ENCODE peak calls at places on chromosomes 3 and 15, in seven cellular contexts. J is effector CD4-positive, alpha-beta T cell; C is brain microvascular endothelial cell; V is H7; D is GM12878; M is stimulated activated CD8-positive, alpha-beta memory T cell treated with anti-CD3 and anti-CD28 coated beads, Interleukin-15, amount 100 ng/mL, for 4 hours; R is Peyer's patch. W is an unnamed sample.

GRCh38 chr3:58246148-58247051 is 8.8 kb downstream of the ABHD6 start:
- DNase-seq in J (no peak), C (no peak), V (no peak), D (no peak), M (no peak), R (no peak), W (no peak)

GRCh38 chr3:31636693-31637442 is 104.1 kb downstream of the STT3B start:
- DNase-seq in J (no peak), C (no peak), V (no peak), D (no peak), M (no peak), R (no peak), W (no peak)

GRCh38 chr3:140251678-140252077 is 316.7 kb downstream of the CLSTN2 start:
- DNase-seq in J (no peak), C (no peak), V (no peak), D (no peak), M (no peak), R (no peak), W (no peak)

GRCh38 chr3:134353831-134354611 is 20.2 kb downstream of the AMOTL2 start:
- DNase-seq in J (no peak), C (no peak), V (peak; percentile 56), D (no peak), M (no peak), R (no peak), W (no peak)

GRCh38 chr3:86147119-86147518 is 843.8 kb downstream of the VGLL3 start:
- DNase-seq in J (no peak), C (no peak), V (no peak), D (no peak), M (no peak), R (no peak), W (no peak)

GRCh38 chr15:56249080-56249479 is 5.4 kb upstream of the RFX7 start:
- DNase-seq in J (no peak), C (peak; percentile 60), V (peak; percentile 36), D (no peak), M (no peak), R (no peak), W (no peak)

GRCh38 chr3:172103724-172104123 is 64.3 kb downstream of the FNDC3B start:
- DNase-seq in J (no peak), C (peak; percentile 67), V (no peak), D (no peak), M (no peak), R (no peak), W (no peak)

GRCh38 chr15:91522609-91523332 is 330.7 kb upstream of the SLCO3A1 start:
- DNase-seq in J (no peak), C (no peak), V (no peak), D (no peak), M (no peak), R (no peak), W (no peak)

GRCh38 chr3:116433552-116433951 is 11.7 kb downstream of the LSAMP start:
- DNase-seq in J (no peak), C (no peak), V (peak; percentile 47), D (no peak), M (no peak), R (no peak), W (no peak)

GRCh38 chr15:69869881-69870465 is 227.7 kb downstream of the TLE3 start:
- DNase-seq in J (no peak), C (no peak), V (no peak), D (no peak), M (no peak), R (no peak), W (no peak)

GRCh38 chr3:31432897-31433678 is 99.6 kb upstream of the STT3B start:
- DNase-seq in J (no peak), C (no peak), V (no peak), D (no peak), M (no peak), R (no peak), W (no peak)

GRCh38 chr15:22963546-22964125 is 16.5 kb downstream of the CYFIP1 start:
- DNase-seq in J (no peak), C (no peak), V (no peak), D (no peak), M (no peak), R (peak; percentile 10), W (no peak)

GRCh38 chr3:171842864-171843511 is at the start of gene TMEM212:
- DNase-seq in J (no peak), C (no peak), V (no peak), D (no peak), M (no peak), R (no peak), W (no peak)

GRCh38 chr3:83601704-83602103 is 1357.1 kb upstream of the CADM2 start:
- DNase-seq in J (no peak), C (no peak), V (no peak), D (no peak), M (no peak), R (no peak), W (no peak)

GRCh38 chr15:71526061-71526460 is 284.3 kb upstream of the NR2E3 start:
- DNase-seq in J (no peak), C (peak; percentile 18), V (no peak), D (no peak), M (no peak), R (no peak), W (no peak)

GRCh38 chr3:18445421-18446066 is 20.4 kb upstream of the SATB1 start:
- DNase-seq in J (peak; percentile 72), C (no peak), V (no peak), D (no peak), M (peak; percentile 48), R (peak; percentile 81), W (no peak)

GRCh38 chr15:94327356-94327936 is 96.1 kb downstream of the MCTP2 start:
- DNase-seq in J (no peak), C (peak; percentile 40), V (peak; percentile 28), D (no peak), M (no peak), R (no peak), W (no peak)

GRCh38 chr15:64683378-64683777 is 92.0 kb downstream of the RBPMS2 start:
- DNase-seq in J (no peak), C (no peak), V (no peak), D (no peak), M (no peak), R (no peak), W (no peak)

GRCh38 chr15:60972866-60973265 is 256.2 kb downstream of the RORA start:
- DNase-seq in J (no peak), C (peak; percentile 52), V (no peak), D (no peak), M (no peak), R (no peak), W (no peak)

GRCh38 chr3:29758108-29759020 is 477.5 kb downstream of the RBMS3 start:
- DNase-seq in J (no peak), C (no peak), V (no peak), D (no peak), M (no peak), R (no peak), W (no peak)